ENCODE peak calls at places on chromosomes 13 and 19, in eight cellular contexts. One of them, this sample, is unnamed.

GRCh38 chr19:43610493-43610892 is 1.4 kb upstream of the SRRM5 start:
- DNase-seq in left ventricle myocardium inferior: no peak
- DNase-seq in fibroblast of lung: peak
- DNase-seq in cerebellar nuclear complex: no peak
- DNase-seq in T-helper 2 cell: no peak
- DNase-seq in brain pericyte: peak
- DNase-seq in hypothalamus: no peak
- DNase-seq in M059J: peak
- DNase-seq in this sample: no peak

GRCh38 chr13:110626510-110626909 is 11.2 kb downstream of the NAXD start:
- DNase-seq in fibroblast of lung: no peak
- DNase-seq in hypothalamus: no peak
- DNase-seq in cerebellar nuclear complex: no peak
- DNase-seq in T-helper 2 cell: no peak
- DNase-seq in brain pericyte: no peak
- DNase-seq in M059J: no peak
- DNase-seq in left ventricle myocardium inferior: no peak
- DNase-seq in this sample: no peak

GRCh38 chr19:407501-408440 is 1.2 kb downstream of the C2CD4C start:
- DNase-seq in hypothalamus: no peak
- DNase-seq in fibroblast of lung: no peak
- DNase-seq in left ventricle myocardium inferior: no peak
- DNase-seq in brain pericyte: no peak
- DNase-seq in cerebellar nuclear complex: no peak
- DNase-seq in T-helper 2 cell: no peak
- DNase-seq in M059J: no peak
- DNase-seq in this sample: no peak

GRCh38 chr19:15332311-15332996 is at the start of gene BRD4:
- DNase-seq in left ventricle myocardium inferior: peak
- DNase-seq in fibroblast of lung: peak
- DNase-seq in hypothalamus: peak
- DNase-seq in brain pericyte: no peak
- DNase-seq in T-helper 2 cell: peak
- DNase-seq in M059J: peak
- DNase-seq in cerebellar nuclear complex: no peak
- DNase-seq in this sample: peak

GRCh38 chr13:26220575-26220974 is 1.5 kb downstream of the RNF6 start:
- DNase-seq in brain pericyte: no peak
- DNase-seq in left ventricle myocardium inferior: no peak
- DNase-seq in M059J: peak
- DNase-seq in hypothalamus: no peak
- DNase-seq in T-helper 2 cell: no peak
- DNase-seq in fibroblast of lung: peak
- DNase-seq in cerebellar nuclear complex: no peak
- DNase-seq in this sample: no peak

GRCh38 chr13:21033866-21034601 is 27.4 kb downstream of the LATS2 start:
- DNase-seq in fibroblast of lung: peak
- DNase-seq in cerebellar nuclear complex: no peak
- DNase-seq in hypothalamus: no peak
- DNase-seq in M059J: peak
- DNase-seq in left ventricle myocardium inferior: no peak
- DNase-seq in T-helper 2 cell: no peak
- DNase-seq in brain pericyte: no peak
- DNase-seq in this sample: no peak

GRCh38 chr13:65613004-65613403 is 1617.1 kb downstream of the PCDH9 start:
- DNase-seq in M059J: no peak
- DNase-seq in fibroblast of lung: no peak
- DNase-seq in T-helper 2 cell: no peak
- DNase-seq in left ventricle myocardium inferior: no peak
- DNase-seq in brain pericyte: no peak
- DNase-seq in cerebellar nuclear complex: no peak
- DNase-seq in hypothalamus: no peak
- DNase-seq in this sample: no peak

GRCh38 chr19:50478901-50479715 is 2.5 kb upstream of the GARIN5A start:
- DNase-seq in M059J: peak
- DNase-seq in left ventricle myocardium inferior: no peak
- DNase-seq in cerebellar nuclear complex: no peak
- DNase-seq in hypothalamus: no peak
- DNase-seq in T-helper 2 cell: no peak
- DNase-seq in fibroblast of lung: peak
- DNase-seq in brain pericyte: no peak
- DNase-seq in this sample: no peak

GRCh38 chr19:33705090-33705847 is 83.5 kb downstream of the CHST8 start:
- DNase-seq in fibroblast of lung: no peak
- DNase-seq in M059J: no peak
- DNase-seq in left ventricle myocardium inferior: peak
- DNase-seq in hypothalamus: no peak
- DNase-seq in cerebellar nuclear complex: no peak
- DNase-seq in brain pericyte: no peak
- DNase-seq in T-helper 2 cell: no peak
- DNase-seq in this sample: no peak

GRCh38 chr19:793775-794174 is 3.5 kb upstream of the PTBP1 start:
- DNase-seq in cerebellar nuclear complex: no peak
- DNase-seq in fibroblast of lung: no peak
- DNase-seq in hypothalamus: no peak
- DNase-seq in M059J: no peak
- DNase-seq in left ventricle myocardium inferior: no peak
- DNase-seq in T-helper 2 cell: no peak
- DNase-seq in brain pericyte: no peak
- DNase-seq in this sample: no peak

This sample was measured in GM12892.